ENCODE peak calls at places on chromosomes 7 and 10, in four cellular contexts. One of them, this sample, is unnamed.

GRCh38 chr7:157646551-157646950 is 309.7 kb downstream of the DNAJB6 start:
- DNase-seq in IMR-90: no peak
- DNase-seq in CD8-positive, alpha-beta T cell: no peak
- DNase-seq in heart left ventricle: peak
- DNase-seq in this sample: no peak

GRCh38 chr7:135562720-135563119 is 5.0 kb downstream of the NUP205 start:
- DNase-seq in CD8-positive, alpha-beta T cell: no peak
- DNase-seq in heart left ventricle: no peak
- DNase-seq in IMR-90: no peak
- DNase-seq in this sample: no peak

GRCh38 chr10:521261-521660 is 168.2 kb downstream of the DIP2C start:
- DNase-seq in IMR-90: no peak
- DNase-seq in heart left ventricle: no peak
- DNase-seq in CD8-positive, alpha-beta T cell: no peak
- DNase-seq in this sample: no peak

GRCh38 chr10:61899663-61899996 is 1.9 kb upstream of the ARID5B start:
- DNase-seq in CD8-positive, alpha-beta T cell: no peak
- DNase-seq in IMR-90: no peak
- DNase-seq in heart left ventricle: no peak
- DNase-seq in this sample: no peak

GRCh38 chr7:34313289-34313688 is 344.7 kb upstream of the NPSR1 start:
- DNase-seq in heart left ventricle: no peak
- DNase-seq in IMR-90: peak
- DNase-seq in CD8-positive, alpha-beta T cell: no peak
- DNase-seq in this sample: no peak

GRCh38 chr10:107264742-107265141 is 100.2 kb upstream of the SORCS1 start:
- DNase-seq in IMR-90: no peak
- DNase-seq in heart left ventricle: no peak
- DNase-seq in CD8-positive, alpha-beta T cell: no peak
- DNase-seq in this sample: no peak

GRCh38 chr7:130441408-130441854 is 615 bp upstream of the CEP41 start:
- DNase-seq in IMR-90: peak
- DNase-seq in heart left ventricle: no peak
- DNase-seq in CD8-positive, alpha-beta T cell: no peak
- DNase-seq in this sample: no peak

GRCh38 chr7:29038463-29038862 is 80.3 kb upstream of the TRIL start:
- DNase-seq in CD8-positive, alpha-beta T cell: no peak
- DNase-seq in heart left ventricle: no peak
- DNase-seq in IMR-90: no peak
- DNase-seq in this sample: no peak

GRCh38 chr7:47536705-47537611 is 45.0 kb downstream of the TNS3 start:
- DNase-seq in CD8-positive, alpha-beta T cell: no peak
- DNase-seq in IMR-90: peak
- DNase-seq in heart left ventricle: peak
- DNase-seq in this sample: no peak

GRCh38 chr7:69820479-69821192 is 222.4 kb downstream of the AUTS2 start:
- DNase-seq in IMR-90: no peak
- DNase-seq in CD8-positive, alpha-beta T cell: no peak
- DNase-seq in heart left ventricle: no peak
- DNase-seq in this sample: no peak

GRCh38 chr10:101267336-101267735 is 38.1 kb upstream of the LBX1 start:
- DNase-seq in IMR-90: no peak
- DNase-seq in heart left ventricle: no peak
- DNase-seq in CD8-positive, alpha-beta T cell: no peak
- DNase-seq in this sample: no peak

GRCh38 chr10:4767033-4767814 is 58.8 kb upstream of the AKR1E2 start:
- DNase-seq in heart left ventricle: no peak
- DNase-seq in IMR-90: peak
- DNase-seq in CD8-positive, alpha-beta T cell: no peak
- DNase-seq in this sample: peak

GRCh38 chr10:27890971-27891370 is 107.9 kb downstream of the ODAD2 start:
- DNase-seq in CD8-positive, alpha-beta T cell: no peak
- DNase-seq in heart left ventricle: no peak
- DNase-seq in IMR-90: no peak
- DNase-seq in this sample: no peak

GRCh38 chr7:31102151-31102972 is 50.3 kb downstream of the ADCYAP1R1 start:
- DNase-seq in CD8-positive, alpha-beta T cell: no peak
- DNase-seq in heart left ventricle: no peak
- DNase-seq in IMR-90: no peak
- DNase-seq in this sample: peak

GRCh38 chr7:45257284-45257683 is 99.7 kb downstream of the RAMP3 start:
- DNase-seq in CD8-positive, alpha-beta T cell: no peak
- DNase-seq in heart left ventricle: no peak
- DNase-seq in IMR-90: no peak
- DNase-seq in this sample: no peak

GRCh38 chr10:44689368-44689767 is 221.8 kb upstream of the TMEM72 start:
- DNase-seq in CD8-positive, alpha-beta T cell: no peak
- DNase-seq in IMR-90: peak
- DNase-seq in heart left ventricle: no peak
- DNase-seq in this sample: no peak

GRCh38 chr10:23343591-23344225 is 889 bp downstream of the C10orf67 start:
- DNase-seq in heart left ventricle: peak
- DNase-seq in IMR-90: peak
- DNase-seq in CD8-positive, alpha-beta T cell: no peak
- DNase-seq in this sample: peak

GRCh38 chr7:129496653-129497052 is 5.7 kb upstream of the SMKR1 start:
- DNase-seq in heart left ventricle: no peak
- DNase-seq in IMR-90: no peak
- DNase-seq in CD8-positive, alpha-beta T cell: no peak
- DNase-seq in this sample: no peak

GRCh38 chr7:4820968-4821471 is 40.8 kb downstream of the PAPOLB start:
- DNase-seq in CD8-positive, alpha-beta T cell: no peak
- DNase-seq in IMR-90: no peak
- DNase-seq in heart left ventricle: no peak
- DNase-seq in this sample: no peak